ENCODE peak calls at places on chromosomes 3 and 15, in ten cellular contexts. J, T, E, O, G, C, K, Q, S and R are unnamed samples.

GRCh38 chr15:78244101-78244500 is 9.7 kb upstream of the ACSBG1 start:
- DNase-seq in T (no peak), Q (no peak), K (no peak), E (no peak), G (no peak), O (no peak), C (no peak), J (no peak), S (no peak), R (no peak)

GRCh38 chr3:71072288-71072687 is 511.2 kb downstream of the FOXP1 start:
- DNase-seq in G (no peak), O (no peak), C (no peak), Q (no peak), S (no peak), T (no peak), J (no peak), K (no peak), E (no peak), R (no peak)

GRCh38 chr15:91021516-91022074 is 799 bp downstream of the VPS33B start:
- DNase-seq in Q (no peak), C (no peak), E (no peak), T (peak; percentile 1), G (peak; percentile 38), O (no peak), S (no peak), J (no peak), K (no peak), R (no peak)

GRCh38 chr15:43794269-43795037 is 2.3 kb downstream of the SERF2 start:
- DNase-seq in T (peak; percentile 46), O (no peak), S (no peak), G (no peak), C (no peak), E (no peak), K (no peak), Q (no peak), J (no peak), R (no peak)

GRCh38 chr3:12903881-12904280 is 62.5 kb upstream of the RPL32 start:
- DNase-seq in T (no peak), S (no peak), G (no peak), O (no peak), J (no peak), E (no peak), Q (no peak), K (no peak), C (no peak), R (no peak)

GRCh38 chr3:165466856-165467255 is 270.7 kb upstream of the SLITRK3 start:
- DNase-seq in O (no peak), T (no peak), E (no peak), S (no peak), C (no peak), G (no peak), K (no peak), J (no peak), Q (no peak), R (no peak)

GRCh38 chr3:166663194-166663593 is 716.9 kb downstream of the ZBBX start:
- DNase-seq in C (no peak), Q (no peak), G (peak; percentile 7), K (no peak), S (no peak), J (no peak), O (no peak), T (peak; percentile 86), E (no peak), R (no peak)

GRCh38 chr3:142998439-142998838 is 2.9 kb upstream of the U2SURP start:
- DNase-seq in K (no peak), Q (no peak), O (no peak), S (no peak), T (no peak), C (no peak), G (no peak), E (no peak), J (no peak), R (no peak)

GRCh38 chr3:10783360-10784346 is 32.4 kb upstream of the SLC6A11 start:
- DNase-seq in T (peak; percentile 38), J (no peak), G (peak; percentile 24), C (no peak), E (peak; percentile 24), Q (no peak), S (no peak), O (no peak), K (peak; percentile 47), R (no peak)

GRCh38 chr3:162141232-162141631 is 644.6 kb downstream of the OTOL1 start:
- DNase-seq in J (no peak), E (no peak), C (no peak), Q (no peak), G (peak; percentile 37), O (no peak), K (no peak), T (peak; percentile 46), S (no peak), R (no peak)

GRCh38 chr3:108546249-108546648 is 35.9 kb upstream of the MYH15 start:
- DNase-seq in O (no peak), J (no peak), T (no peak), E (no peak), G (no peak), C (no peak), Q (no peak), S (no peak), K (no peak), R (no peak)

GRCh38 chr3:113532698-113533533 is 561 bp downstream of the SIDT1 start:
- DNase-seq in O (no peak), K (peak; percentile 63), Q (no peak), T (no peak), S (peak; percentile 57), C (no peak), E (no peak), G (no peak), J (no peak), R (peak; percentile 47)

GRCh38 chr3:94515983-94516382 is 453.1 kb downstream of the NSUN3 start:
- DNase-seq in S (no peak), G (no peak), E (no peak), Q (no peak), C (no peak), J (no peak), K (no peak), O (no peak), T (no peak), R (no peak)

GRCh38 chr15:60002528-60003218 is 1.4 kb upstream of the FOXB1 start:
- DNase-seq in S (no peak), K (no peak), G (no peak), J (no peak), Q (no peak), C (no peak), O (no peak), E (no peak), T (no peak), R (no peak)

GRCh38 chr3:140823106-140823505 is 118.5 kb upstream of the SLC25A36 start:
- DNase-seq in C (no peak), Q (no peak), E (no peak), J (no peak), G (no peak), K (no peak), T (no peak), S (no peak), O (no peak), R (no peak)

GRCh38 chr3:113952921-113953320 is 5.1 kb downstream of the ZDHHC23 start:
- DNase-seq in T (no peak), O (no peak), J (no peak), E (no peak), S (no peak), Q (no peak), K (no peak), C (no peak), G (no peak), R (no peak)

GRCh38 chr3:117059054-117059989 is 349.7 kb downstream of the TUSC7 start:
- DNase-seq in C (no peak), O (peak; percentile 44), G (peak; percentile 50), J (no peak), S (no peak), Q (no peak), E (no peak), K (no peak), T (no peak), R (no peak)

GRCh38 chr3:11903447-11903846 is 56.8 kb upstream of the TAMM41 start:
- DNase-seq in O (no peak), K (no peak), C (no peak), Q (no peak), S (no peak), J (no peak), G (no peak), T (no peak), E (no peak), R (no peak)

GRCh38 chr3:194573680-194574437 is 59.4 kb downstream of the TMEM44 start:
- DNase-seq in T (peak; percentile 68), E (peak; percentile 30), J (peak; percentile 25), K (peak; percentile 46), Q (peak; percentile 50), G (peak; percentile 59), C (no peak), O (peak; percentile 1), S (no peak), R (no peak)

GRCh38 chr3:56124546-56124945 is 343.7 kb downstream of the ERC2 start:
- DNase-seq in G (no peak), S (no peak), E (no peak), O (no peak), J (no peak), Q (no peak), K (no peak), C (no peak), T (no peak), R (no peak)